ENCODE peak calls at places on chromosomes 11 and 22, in nine cellular contexts. H is coronary artery; K is CD4-positive, alpha-beta T cell; O is brain microvascular endothelial cell; L is tibial artery; G is bronchial epithelial cell; B is adrenal gland; C is GM13977; Z is endothelial cell. M is an unnamed sample.

GRCh38 chr22:46587067-46587471 is 33.1 kb upstream of the GRAMD4 start:
- DNase-seq in K (no peak), O (no peak), H (no peak), Z (no peak), B (no peak), G (no peak), L (no peak), C (peak), M (no peak)

GRCh38 chr11:44564198-44564597 is 1.3 kb upstream of the CD82 start:
- DNase-seq in C (no peak), Z (no peak), O (no peak), L (peak), H (no peak), B (peak), K (no peak), G (peak), M (no peak)

GRCh38 chr22:38631724-38632123 is 24.5 kb downstream of the FAM227A start:
- DNase-seq in H (no peak), G (no peak), K (no peak), C (no peak), B (no peak), O (no peak), L (no peak), Z (no peak), M (no peak)

GRCh38 chr11:78188809-78189724 is at the start of gene USP35:
- DNase-seq in C (no peak), Z (no peak), B (peak), K (no peak), G (no peak), O (no peak), L (peak), H (no peak), M (no peak)

GRCh38 chr22:33105501-33105911 is 47.3 kb upstream of the SYN3 start:
- DNase-seq in H (no peak), C (no peak), B (no peak), L (no peak), Z (no peak), K (no peak), G (peak), O (no peak), M (no peak)

GRCh38 chr22:41565403-41566054 is 4.7 kb downstream of the CSDC2 start:
- DNase-seq in L (peak), K (no peak), C (no peak), G (peak), O (peak), B (peak), H (no peak), Z (no peak), M (no peak)

GRCh38 chr11:62665630-62666258 is 632 bp downstream of the CSKMT start:
- DNase-seq in K (peak), C (no peak), H (peak), O (peak), G (no peak), B (peak), L (peak), Z (peak), M (no peak)

GRCh38 chr11:64419818-64420485 is 61.0 kb downstream of the RPS6KA4 start:
- DNase-seq in Z (no peak), K (no peak), H (peak), G (no peak), O (peak), L (peak), C (no peak), B (no peak), M (no peak)

GRCh38 chr22:37401861-37402506 is 25.3 kb downstream of the ELFN2 start:
- DNase-seq in H (no peak), G (no peak), B (no peak), C (no peak), O (no peak), K (no peak), Z (no peak), L (no peak), M (no peak)

GRCh38 chr22:25702046-25702445 is 39.9 kb upstream of the MYO18B start:
- DNase-seq in O (no peak), H (no peak), B (no peak), Z (no peak), G (peak), K (no peak), C (peak), L (no peak), M (no peak)

GRCh38 chr22:37601540-37602442 is 6.8 kb upstream of the GGA1 start:
- DNase-seq in H (no peak), B (peak), Z (no peak), C (no peak), K (no peak), O (peak), G (peak), L (no peak), M (no peak)

GRCh38 chr22:19082101-19082500 is 40.1 kb downstream of the DGCR2 start:
- DNase-seq in G (no peak), H (no peak), K (no peak), L (peak), O (no peak), C (no peak), B (no peak), Z (no peak), M (no peak)

GRCh38 chr22:28955817-28956216 is 72.4 kb downstream of the ZNRF3 start:
- DNase-seq in O (no peak), Z (no peak), C (peak), K (peak), G (no peak), H (no peak), B (no peak), L (no peak), M (no peak)

GRCh38 chr11:6301096-6301495 is 19.2 kb downstream of the CAVIN3 start:
- DNase-seq in K (no peak), Z (no peak), G (no peak), O (no peak), H (no peak), C (no peak), L (no peak), B (no peak), M (no peak)

GRCh38 chr11:60762851-60763691 is 6.4 kb downstream of the MS4A15 start:
- DNase-seq in K (no peak), Z (no peak), L (peak), B (no peak), O (no peak), G (no peak), C (peak), H (no peak), M (no peak)

GRCh38 chr11:10727259-10727851 is 23.7 kb upstream of the CTR9 start:
- DNase-seq in C (no peak), L (no peak), Z (no peak), H (no peak), G (no peak), K (no peak), O (no peak), B (no peak), M (no peak)

GRCh38 chr11:35059040-35059439 is 79.9 kb upstream of the CD44 start:
- DNase-seq in O (no peak), H (no peak), B (no peak), K (no peak), G (no peak), Z (no peak), L (no peak), C (no peak), M (no peak)

GRCh38 chr11:110989734-110990133 is 255.8 kb upstream of the POU2AF2 start:
- DNase-seq in L (no peak), Z (no peak), G (peak), H (no peak), K (no peak), C (no peak), O (no peak), B (peak), M (no peak)

GRCh38 chr11:91859666-91860065 is 365.0 kb upstream of the FAT3 start:
- DNase-seq in L (no peak), K (no peak), B (no peak), O (no peak), H (no peak), G (peak), Z (no peak), C (no peak), M (no peak)

GRCh38 chr11:1174441-1175370 is 17.0 kb downstream of the MUC5AC start:
- DNase-seq in L (no peak), H (no peak), K (no peak), C (no peak), Z (no peak), O (no peak), G (no peak), B (no peak), M (no peak)

GRCh38 chr11:58006940-58007339 is 16.7 kb upstream of the OR9Q1 start:
- DNase-seq in H (no peak), Z (no peak), B (no peak), L (no peak), C (no peak), O (no peak), K (no peak), G (peak), M (no peak)

GRCh38 chr11:27640954-27641353 is 59.3 kb downstream of the BDNF start:
- DNase-seq in L (no peak), K (no peak), B (no peak), G (no peak), O (no peak), H (no peak), Z (no peak), C (no peak), M (no peak)

GRCh38 chr22:29531419-29531818 is 22.1 kb downstream of the THOC5 start:
- DNase-seq in G (no peak), C (no peak), O (no peak), H (no peak), B (no peak), L (no peak), Z (no peak), K (no peak), M (no peak)

GRCh38 chr11:105867742-105868141 is 154.3 kb downstream of the MSANTD4 start:
- DNase-seq in G (peak), Z (no peak), K (no peak), B (no peak), L (no peak), O (no peak), H (no peak), C (no peak), M (no peak)

GRCh38 chr11:99766816-99767215 is 746.1 kb downstream of the CNTN5 start:
- DNase-seq in K (no peak), B (no peak), L (no peak), G (no peak), H (no peak), C (no peak), O (peak), Z (no peak), M (no peak)

GRCh38 chr22:46352691-46353386 is 17.3 kb downstream of the TRMU start:
- DNase-seq in H (no peak), K (no peak), O (peak), B (peak), C (no peak), L (no peak), G (peak), Z (no peak), M (no peak)

GRCh38 chr11:105609341-105609781 is 512 bp upstream of the GRIA4 start:
- DNase-seq in O (peak), B (no peak), C (peak), H (no peak), L (no peak), K (no peak), G (peak), Z (peak), M (peak)

GRCh38 chr11:43555811-43556210 is 124.7 kb upstream of the HSD17B12 start:
- DNase-seq in C (no peak), B (peak), Z (no peak), L (peak), K (no peak), G (no peak), O (peak), H (no peak), M (no peak)

DNA sequence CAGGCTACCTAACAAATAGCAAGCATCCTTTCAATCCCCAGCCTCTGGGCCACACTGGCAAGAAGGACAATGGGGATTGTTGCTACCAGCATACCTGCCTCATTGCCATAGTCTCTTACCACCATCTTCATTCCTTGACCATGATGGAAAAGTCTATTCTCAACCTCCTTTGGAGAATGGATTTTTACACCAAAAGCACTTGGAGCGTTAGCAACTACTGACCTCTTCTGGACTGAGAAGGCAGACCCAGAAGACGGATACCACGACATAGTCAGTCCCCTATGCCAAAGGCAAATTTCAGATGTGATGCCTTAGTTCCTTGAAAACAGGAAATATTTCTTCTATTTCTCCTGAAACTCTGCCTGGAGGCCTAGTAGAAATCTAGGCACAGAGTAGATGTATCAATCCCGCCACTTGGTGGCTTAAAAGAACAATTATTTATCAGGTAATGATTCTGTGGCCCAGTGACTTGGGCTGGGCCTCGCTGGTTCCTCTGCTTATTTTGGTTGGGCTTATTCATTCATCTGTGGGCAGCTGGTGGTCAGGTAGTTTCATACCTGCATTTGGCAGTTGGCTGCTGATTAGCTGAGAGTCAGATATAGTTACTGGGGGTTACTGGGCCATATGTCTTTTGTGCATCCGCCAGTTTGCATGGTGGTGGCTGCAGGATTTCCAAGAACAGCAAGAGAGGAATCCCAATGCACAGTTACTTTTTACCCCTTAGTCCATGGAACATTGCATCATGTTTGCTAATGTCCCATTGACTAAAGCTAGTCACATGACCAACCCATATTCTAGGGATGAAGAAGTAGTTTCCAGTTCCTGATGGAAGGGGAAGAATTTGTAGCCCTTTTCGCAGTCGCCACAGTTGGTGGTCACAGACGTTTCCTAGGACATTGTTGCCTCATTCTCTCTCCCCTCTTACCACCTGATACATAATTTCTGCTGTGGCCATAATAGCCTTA is 75.2 kb downstream of the DHCR7 start:
- DNase-seq in G (peak), H (no peak), K (no peak), C (no peak), L (no peak), B (no peak), Z (no peak), O (peak), M (no peak)
- TF ChIP-seq CTCF in G (peak), H (no peak), K (no peak), C (peak), L (peak), B (no peak), Z (no peak), O (peak), M (no peak)

GRCh38 chr11:116733386-116733755 is 39.4 kb downstream of the BUD13 start:
- DNase-seq in O (no peak), G (no peak), C (no peak), B (no peak), K (no peak), Z (no peak), H (peak), L (peak), M (no peak)

GRCh38 chr11:116731821-116732739 is 40.7 kb downstream of the BUD13 start:
- DNase-seq in C (no peak), O (no peak), Z (no peak), H (peak), L (peak), K (no peak), G (no peak), B (no peak), M (no peak)

GRCh38 chr11:116733959-116734517 is 38.7 kb downstream of the BUD13 start:
- DNase-seq in H (peak), K (no peak), B (no peak), O (no peak), C (no peak), G (no peak), Z (no peak), L (peak), M (no peak)

GRCh38 chr11:116731097-116731761 is 41.6 kb downstream of the BUD13 start:
- DNase-seq in G (no peak), L (peak), K (no peak), O (no peak), C (no peak), Z (peak), B (no peak), H (peak), M (no peak)

DNA sequence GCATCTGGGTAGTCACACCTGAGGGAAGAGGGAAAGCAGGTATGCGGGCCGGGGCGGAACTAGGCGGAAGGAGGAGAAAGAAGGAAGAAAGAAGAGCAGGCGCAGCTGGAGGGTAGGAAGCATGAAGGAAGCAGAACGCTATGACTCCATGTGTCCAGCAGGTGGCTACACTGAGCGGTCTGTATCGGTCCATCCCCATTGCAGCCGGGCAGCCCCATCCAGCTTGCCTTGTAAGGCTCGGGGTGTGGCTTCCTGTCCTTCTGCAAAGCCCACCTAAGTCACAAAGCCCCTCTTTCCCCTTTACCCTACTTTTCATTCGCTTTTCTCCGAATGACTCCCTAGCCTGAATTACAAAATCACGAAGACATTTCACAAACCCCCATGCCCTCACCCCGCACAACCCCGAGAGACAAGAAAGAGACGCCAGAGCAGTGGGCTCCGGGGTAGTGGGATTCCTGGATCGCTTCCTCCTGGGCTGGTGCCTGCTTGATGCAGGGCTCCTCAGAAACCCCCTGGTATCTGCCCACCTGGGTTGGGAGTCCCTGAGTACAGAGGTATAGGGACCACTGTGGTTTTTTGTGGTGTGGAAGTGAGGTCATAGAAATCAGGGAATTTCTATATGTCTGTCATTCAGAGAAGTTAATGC is 39.9 kb downstream of the BUD13 start:
- DNase-seq in O (peak), K (peak), Z (peak), C (peak), H (peak), G (peak), L (peak), B (peak), M (peak)
- TF ChIP-seq CTCF in O (peak), K (peak), Z (peak), C (peak), H (peak), G (peak), L (peak), B (peak), M (peak)

GRCh38 chr11:103326070-103326794 is 217.0 kb downstream of the DYNC2H1 start:
- DNase-seq in Z (peak), C (peak), G (peak), H (no peak), L (peak), K (no peak), B (peak), O (peak), M (no peak)
- TF ChIP-seq CTCF in Z (peak), C (peak), G (peak), H (no peak), L (peak), K (peak), B (peak), O (peak), M (no peak)

GRCh38 chr11:2665747-2666710 is 33.8 kb downstream of the KCNQ1OT1 start:
- DNase-seq in C (no peak), K (no peak), B (peak), O (no peak), Z (no peak), G (no peak), L (no peak), H (peak), M (no peak)

GRCh38 chr11:2664886-2665746 is 34.7 kb downstream of the KCNQ1OT1 start:
- DNase-seq in O (no peak), H (peak), K (no peak), Z (no peak), B (peak), C (no peak), G (no peak), L (no peak), M (no peak)

GRCh38 chr11:2668876-2669275 is 30.9 kb downstream of the KCNQ1OT1 start:
- DNase-seq in B (no peak), L (no peak), O (no peak), K (no peak), Z (no peak), G (no peak), H (no peak), C (no peak), M (no peak)

GRCh38 chr11:2667940-2668339 is 31.9 kb downstream of the KCNQ1OT1 start:
- DNase-seq in B (no peak), G (no peak), O (no peak), H (no peak), K (no peak), Z (no peak), L (no peak), C (no peak), M (no peak)

DNA sequence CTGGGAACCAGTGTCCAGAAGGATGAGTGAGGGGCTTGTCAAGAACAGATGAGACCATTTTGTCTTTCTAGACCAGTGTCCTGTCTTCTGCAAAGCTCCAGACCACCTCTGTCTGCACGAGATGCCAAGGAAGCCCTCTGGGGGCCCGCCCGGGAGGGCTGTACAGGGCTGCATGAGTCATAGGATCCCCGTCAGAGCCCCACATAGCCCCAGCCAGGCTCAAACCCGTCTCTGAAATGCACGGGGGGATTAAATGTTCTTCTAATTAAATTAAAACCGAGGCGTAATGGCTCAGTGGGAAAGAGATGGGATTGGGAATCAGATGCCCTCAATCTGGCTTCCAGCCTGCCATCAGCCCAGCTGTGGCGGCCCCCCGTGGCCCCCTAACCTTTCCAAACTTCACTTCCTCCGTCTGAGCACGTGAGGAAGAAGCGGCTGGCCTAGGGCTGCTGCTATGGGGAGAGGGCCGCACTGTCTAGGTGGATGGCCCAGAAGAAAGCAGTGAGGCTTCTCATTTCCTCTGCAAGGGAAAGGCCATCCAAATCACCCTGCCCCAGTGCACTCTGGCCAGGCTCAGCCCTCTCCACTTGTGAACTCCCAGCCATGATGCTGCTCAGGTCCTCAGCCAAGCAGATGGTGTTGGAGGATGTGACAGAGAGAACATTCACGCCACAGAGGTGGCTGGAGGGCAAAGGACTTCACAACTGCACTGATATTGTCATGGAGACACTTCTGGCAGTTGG is 32.8 kb downstream of the KCNQ1OT1 start:
- DNase-seq in H (peak), C (no peak), B (no peak), O (no peak), G (no peak), Z (no peak), L (no peak), K (no peak), M (no peak)
- TF ChIP-seq CTCF in H (no peak), C (no peak), B (no peak), O (no peak), G (no peak), Z (no peak), L (no peak), K (no peak), M (no peak)